ENCODE peak calls at places on chromosomes 3 and 15, in four cellular contexts. G, T, U and F are unnamed samples.

GRCh38 chr15:71093089-71094024 is 21.9 kb upstream of the THSD4 start:
- DNase-seq in G (peak), T (no peak), U (peak), F (no peak)

GRCh38 chr3:30297112-30297511 is 309.3 kb upstream of the TGFBR2 start:
- DNase-seq in G (no peak), T (no peak), U (no peak), F (no peak)

GRCh38 chr3:73508330-73508954 is 116.3 kb downstream of the PDZRN3 start:
- DNase-seq in G (peak), T (peak), U (no peak), F (peak)

GRCh38 chr3:42884324-42884723 is 8.6 kb upstream of the CYP8B1 start:
- DNase-seq in G (no peak), T (peak), U (no peak), F (no peak)

GRCh38 chr3:153840487-153840886 is 280.7 kb upstream of the ARHGEF26 start:
- DNase-seq in G (no peak), T (no peak), U (no peak), F (no peak)

GRCh38 chr15:37109952-37110630 is 9.7 kb upstream of the MEIS2 start:
- DNase-seq in G (no peak), T (no peak), U (peak), F (peak)

GRCh38 chr3:56005196-56005805 is 463.0 kb downstream of the ERC2 start:
- DNase-seq in G (no peak), T (no peak), U (no peak), F (no peak)

GRCh38 chr15:60626669-60627068 is 147.7 kb upstream of the ICE2 start:
- DNase-seq in G (peak), T (no peak), U (no peak), F (no peak)

GRCh38 chr15:74595271-74595670 is 20.4 kb upstream of the CLK3 start:
- DNase-seq in G (no peak), T (no peak), U (no peak), F (no peak)

GRCh38 chr15:68055224-68055705 is 1.1 kb downstream of the PIAS1 start:
- DNase-seq in G (peak), T (peak), U (no peak), F (no peak)

GRCh38 chr3:23740517-23741402 is 65.0 kb upstream of the UBE2E1 start:
- DNase-seq in G (no peak), T (peak), U (no peak), F (no peak)

GRCh38 chr3:171328419-171329082 is 131.7 kb downstream of the TNIK start:
- DNase-seq in G (no peak), T (peak), U (no peak), F (peak)

GRCh38 chr3:15512173-15512572 is 9.3 kb downstream of the COLQ start:
- DNase-seq in G (peak), T (no peak), U (no peak), F (no peak)

GRCh38 chr3:133804896-133805295 is 719 bp upstream of the SRPRB start:
- DNase-seq in G (no peak), T (no peak), U (no peak), F (no peak)

GRCh38 chr3:147702499-147702898 is 293.3 kb downstream of the ZIC1 start:
- DNase-seq in G (no peak), T (no peak), U (no peak), F (no peak)

GRCh38 chr3:140250945-140251344 is 316.0 kb downstream of the CLSTN2 start:
- DNase-seq in G (no peak), T (no peak), U (no peak), F (no peak)

GRCh38 chr15:77675806-77676415 is 43.2 kb upstream of the LINGO1 start:
- DNase-seq in G (no peak), T (no peak), U (no peak), F (no peak)

GRCh38 chr3:147113293-147114045 is 292.9 kb downstream of the ZIC4 start:
- DNase-seq in G (peak), T (peak), U (no peak), F (no peak)

GRCh38 chr3:58383476-58383875 is 50.2 kb downstream of the PDHB start:
- DNase-seq in G (peak), T (no peak), U (no peak), F (no peak)

GRCh38 chr15:62933388-62933787 is 109.2 kb upstream of the TPM1 start:
- DNase-seq in G (peak), T (no peak), U (no peak), F (no peak)

GRCh38 chr3:51963951-51964451 is 3.3 kb downstream of the PCBP4 start:
- DNase-seq in G (no peak), T (no peak), U (no peak), F (no peak)

GRCh38 chr3:169286992-169287391 is 376.5 kb downstream of the MECOM start:
- DNase-seq in G (no peak), T (peak), U (no peak), F (no peak)

GRCh38 chr3:31193871-31194270 is 299.4 kb upstream of the GADL1 start:
- DNase-seq in G (peak), T (no peak), U (no peak), F (no peak)

GRCh38 chr15:42371125-42371524 is 11.8 kb downstream of the CAPN3 start:
- DNase-seq in G (peak), T (no peak), U (no peak), F (no peak)

GRCh38 chr15:45425135-45425534 is 46.8 kb upstream of the GATM start:
- DNase-seq in G (peak), T (peak), U (no peak), F (no peak)

GRCh38 chr15:23440596-23440995 is 6.4 kb downstream of the GOLGA6L2 start:
- DNase-seq in G (no peak), T (no peak), U (no peak), F (no peak)

DNA sequence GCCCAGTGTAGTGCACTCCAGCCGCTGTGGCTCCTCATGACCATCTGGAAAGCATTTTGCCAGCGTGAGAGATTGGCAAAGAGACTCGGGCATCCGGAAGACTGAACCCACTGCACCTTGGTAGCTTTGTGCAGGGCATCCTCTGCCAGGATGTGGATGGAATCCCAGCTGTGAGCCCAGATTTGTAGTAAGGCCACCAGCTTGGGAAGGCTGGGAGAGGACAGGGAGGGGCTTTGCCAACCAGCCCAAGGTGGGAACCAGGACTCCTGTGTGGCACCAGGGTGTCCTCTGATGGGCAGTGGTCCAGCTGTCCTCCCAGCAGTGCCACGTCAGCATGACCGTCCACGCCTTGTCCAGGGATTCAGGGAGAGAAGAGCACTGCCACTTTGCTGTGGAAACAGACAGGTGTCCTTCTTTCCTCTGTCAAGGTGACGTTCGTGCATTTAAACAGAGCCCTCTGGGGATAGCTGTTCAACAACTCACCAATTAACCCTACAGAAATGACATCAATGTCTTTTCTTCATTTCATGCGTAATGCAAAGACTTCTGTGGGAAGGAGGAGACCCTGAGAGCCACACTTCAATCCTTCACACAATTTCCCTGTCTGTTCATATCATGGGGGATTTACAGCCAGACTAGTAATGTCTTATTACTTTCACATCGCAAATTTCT is 19.1 kb downstream of the KLF15 start:
- DNase-seq in G (no peak), T (no peak), U (no peak), F (no peak)
- H2BK120ac ChIP-seq in G (no peak), T (no peak), U (no peak), F (no peak)

GRCh38 chr3:46944191-46944590 is 32.4 kb downstream of the CCDC12 start:
- DNase-seq in G (no peak), T (peak), U (no peak), F (no peak)
- H3K56ac ChIP-seq in G (no peak), T (no peak), U (no peak), F (no peak)

GRCh38 chr3:8608041-8608790 is 36.4 kb downstream of the SSUH2 start:
- DNase-seq in G (no peak), T (no peak), U (peak), F (no peak)
- H2BK120ac ChIP-seq in G (peak), T (no peak), U (no peak), F (no peak)

GRCh38 chr3:88262527-88262926 is 112.8 kb downstream of the C3orf38 start:
- DNase-seq in G (no peak), T (no peak), U (no peak), F (no peak)
- H3K56ac ChIP-seq in G (no peak), T (no peak), U (no peak), F (no peak)

GRCh38 chr3:49723631-49724551 is at the start of gene GMPPB:
- DNase-seq in G (peak), T (peak), U (peak), F (peak)
- H2BK120ac ChIP-seq in G (peak), T (no peak), U (no peak), F (no peak)

DNA sequence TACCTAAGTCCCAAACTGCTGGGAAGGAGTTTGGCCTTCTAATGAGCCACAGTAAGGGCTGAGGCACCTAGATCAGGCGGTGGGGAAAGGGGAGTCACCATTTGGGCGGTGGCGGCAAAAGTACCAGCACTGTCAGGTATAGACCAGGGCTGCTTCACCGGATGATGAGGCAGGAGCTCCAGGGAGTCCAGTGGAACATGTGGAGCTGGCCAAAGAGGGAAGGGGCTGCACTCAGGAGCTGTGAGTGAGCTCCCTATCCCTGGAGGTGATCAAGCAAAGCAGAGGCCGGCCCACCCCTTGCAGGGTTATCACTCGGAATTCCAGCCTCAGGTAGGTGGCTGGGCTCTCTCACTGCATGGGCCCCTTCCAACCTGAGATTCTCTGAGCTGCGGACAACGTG is 108.4 kb downstream of the SEC22A start:
- DNase-seq in G (no peak), T (no peak), U (no peak), F (no peak)
- H3K56ac ChIP-seq in G (no peak), T (no peak), U (no peak), F (no peak)

DNA sequence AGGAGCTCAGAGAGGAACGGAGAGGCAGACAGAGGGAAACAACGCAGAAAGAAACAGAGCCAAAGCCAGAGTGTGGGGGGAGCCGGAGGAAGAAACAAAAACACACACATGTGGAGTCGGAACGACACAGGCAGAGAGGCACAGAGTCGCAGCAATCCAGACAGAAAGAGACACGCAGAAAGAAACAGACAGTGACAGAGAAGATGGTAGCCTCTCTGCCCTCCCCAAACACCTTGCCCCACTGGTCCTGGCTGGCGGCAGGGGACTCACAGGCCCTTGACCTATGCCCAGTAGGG is 1.7 kb downstream of the NCKIPSD start:
- DNase-seq in G (no peak), T (no peak), U (no peak), F (no peak)
- H2BK120ac ChIP-seq in G (peak), T (no peak), U (no peak), F (no peak)

DNA sequence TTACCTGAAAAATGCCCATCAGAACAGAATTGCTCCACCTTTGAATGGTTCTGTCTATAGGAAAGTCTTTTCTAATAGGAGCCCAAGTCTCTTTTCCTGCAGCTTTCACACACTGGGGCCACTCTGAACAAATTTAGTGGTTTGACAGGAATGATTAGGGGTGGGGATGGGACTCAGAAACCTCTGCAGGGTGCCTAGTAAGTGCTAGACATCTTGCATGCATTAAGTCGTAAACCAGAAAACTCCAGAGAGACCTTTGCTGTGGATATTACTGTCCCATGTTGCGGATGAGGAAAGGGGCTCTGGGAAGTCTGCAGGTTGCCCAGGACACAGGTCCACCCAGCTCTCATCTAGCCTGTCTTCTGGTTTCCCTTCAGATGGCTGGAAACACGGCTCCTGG is 189.7 kb downstream of the OPA1 start:
- DNase-seq in G (no peak), T (peak), U (no peak), F (no peak)
- H3K56ac ChIP-seq in G (no peak), T (peak), U (no peak), F (no peak)

DNA sequence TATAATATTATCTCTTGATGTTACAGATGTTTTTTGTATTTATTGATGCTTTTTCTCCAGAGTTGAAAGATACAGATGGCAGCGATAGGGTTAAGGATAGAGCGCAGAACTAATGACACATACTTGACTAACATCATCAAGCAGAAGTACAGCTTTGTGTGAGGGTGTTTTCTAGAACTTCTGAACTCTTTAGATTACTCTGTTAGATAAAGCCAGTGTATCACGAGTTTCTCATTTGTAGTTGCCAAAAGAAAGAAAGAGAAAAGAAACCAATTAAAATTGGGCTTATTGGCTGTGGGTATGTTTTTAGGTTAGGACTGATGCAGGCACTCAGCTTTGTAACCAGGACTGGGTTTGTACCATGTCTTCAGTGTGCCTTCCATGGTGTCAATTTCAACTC is 6.6 kb upstream of the GPR171 start:
- DNase-seq in G (no peak), T (no peak), U (no peak), F (no peak)
- H2BK120ac ChIP-seq in G (no peak), T (no peak), U (no peak), F (no peak)

DNA sequence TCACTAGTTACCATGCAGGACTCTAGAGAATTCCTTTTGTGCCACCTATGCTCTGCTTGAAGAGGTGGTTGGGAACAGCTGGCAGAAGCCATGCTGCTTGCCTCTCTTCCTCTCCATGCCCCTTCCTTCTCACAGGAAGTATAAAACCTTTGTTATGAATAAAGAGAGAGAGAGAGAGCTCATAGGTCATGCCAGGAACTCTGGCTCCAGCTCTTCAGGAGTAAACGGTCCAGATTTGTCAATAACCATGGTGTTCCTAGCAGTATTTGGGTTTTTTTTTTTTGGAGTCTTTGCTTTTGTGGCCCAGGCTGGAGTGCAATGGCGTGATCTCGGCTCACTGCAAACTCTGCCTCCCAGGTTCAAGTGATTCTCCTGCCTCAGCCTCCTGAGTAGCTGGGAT is 97.7 kb upstream of the SLC4A7 start:
- DNase-seq in G (no peak), T (no peak), U (no peak), F (no peak)
- H3K56ac ChIP-seq in G (no peak), T (no peak), U (no peak), F (no peak)